ENCODE peak calls at places on chromosome 21, in four cellular contexts. H, E, Z and W are unnamed samples.
A peak's percentile ranks its signal among the peaks of the same experiment; 100 is the strongest.

GRCh38 chr21:46061063-46061462 is 36.8 kb upstream of the COL6A2 start:
- DNase-seq in Z (no peak), E (no peak), H (no peak), W (no peak)

GRCh38 chr21:20641251-20641650 is 357.0 kb upstream of the NCAM2 start:
- DNase-seq in Z (no peak), H (no peak), E (no peak), W (no peak)

GRCh38 chr21:28771790-28772501 is 220.7 kb downstream of the LTN1 start:
- DNase-seq in H (no peak), E (no peak), Z (peak; percentile 91), W (no peak)

GRCh38 chr21:35976481-35976880 is 83.8 kb downstream of the SETD4 start:
- DNase-seq in H (no peak), E (no peak), Z (no peak), W (no peak)

GRCh38 chr21:16308269-16308668 is 578.5 kb downstream of the USP25 start:
- DNase-seq in H (no peak), E (no peak), Z (peak; percentile 15), W (no peak)

GRCh38 chr21:15031790-15032357 is 32.9 kb downstream of the NRIP1 start:
- DNase-seq in E (no peak), Z (peak; percentile 68), H (no peak), W (no peak)

GRCh38 chr21:30251781-30252180 is 31.0 kb downstream of the KRTAP24-1 start:
- DNase-seq in H (no peak), Z (no peak), E (no peak), W (no peak)

GRCh38 chr21:26491663-26492062 is 81.4 kb downstream of the CYYR1 start:
- DNase-seq in Z (no peak), E (no peak), H (no peak), W (no peak)

GRCh38 chr21:36288651-36289243 is 31.2 kb upstream of the MORC3 start:
- DNase-seq in H (no peak), E (no peak), Z (peak; percentile 51), W (no peak)

GRCh38 chr21:15774590-15774989 is 44.8 kb downstream of the USP25 start:
- DNase-seq in E (no peak), Z (peak; percentile 70), H (no peak), W (no peak)

GRCh38 chr21:34199121-34199910 is 125.9 kb downstream of the MRPS6 start:
- DNase-seq in H (no peak), Z (no peak), E (no peak), W (no peak)

GRCh38 chr21:35503646-35504045 is 454.5 kb upstream of the RUNX1 start:
- DNase-seq in Z (peak; percentile 6), H (no peak), E (no peak), W (no peak)

GRCh38 chr21:29386803-29387202 is 88.1 kb downstream of the BACH1 start:
- DNase-seq in Z (no peak), E (no peak), H (no peak), W (no peak)

GRCh38 chr21:18782721-18783120 is 379.1 kb upstream of the TMPRSS15 start:
- DNase-seq in Z (no peak), E (no peak), H (no peak), W (no peak)

GRCh38 chr21:34679056-34679455 is 10.3 kb downstream of the CLIC6 start:
- DNase-seq in Z (no peak), H (no peak), E (no peak), W (no peak)

GRCh38 chr21:43918385-43918947 is 53.4 kb downstream of the AGPAT3 start:
- DNase-seq in E (no peak), H (no peak), Z (no peak), W (no peak)

GRCh38 chr21:35674895-35675470 is 385.3 kb downstream of the SETD4 start:
- DNase-seq in Z (peak; percentile 11), H (no peak), E (no peak), W (no peak)

GRCh38 chr21:39676054-39676771 is 63.5 kb downstream of the B3GALT5 start:
- DNase-seq in H (peak; percentile 31), Z (no peak), E (peak; percentile 45), W (no peak)

GRCh38 chr21:25420831-25421230 is 186.4 kb downstream of the MRPL39 start:
- DNase-seq in H (no peak), Z (no peak), E (no peak), W (no peak)

GRCh38 chr21:25424674-25425073 is 182.6 kb downstream of the MRPL39 start:
- DNase-seq in H (no peak), Z (no peak), E (no peak), W (no peak)

GRCh38 chr21:25424045-25424444 is 183.2 kb downstream of the MRPL39 start:
- DNase-seq in E (no peak), Z (no peak), H (no peak), W (no peak)

GRCh38 chr21:25421327-25422028 is 185.8 kb downstream of the MRPL39 start:
- DNase-seq in E (peak; percentile 14), Z (peak; percentile 68), H (peak; percentile 36), W (no peak)

DNA sequence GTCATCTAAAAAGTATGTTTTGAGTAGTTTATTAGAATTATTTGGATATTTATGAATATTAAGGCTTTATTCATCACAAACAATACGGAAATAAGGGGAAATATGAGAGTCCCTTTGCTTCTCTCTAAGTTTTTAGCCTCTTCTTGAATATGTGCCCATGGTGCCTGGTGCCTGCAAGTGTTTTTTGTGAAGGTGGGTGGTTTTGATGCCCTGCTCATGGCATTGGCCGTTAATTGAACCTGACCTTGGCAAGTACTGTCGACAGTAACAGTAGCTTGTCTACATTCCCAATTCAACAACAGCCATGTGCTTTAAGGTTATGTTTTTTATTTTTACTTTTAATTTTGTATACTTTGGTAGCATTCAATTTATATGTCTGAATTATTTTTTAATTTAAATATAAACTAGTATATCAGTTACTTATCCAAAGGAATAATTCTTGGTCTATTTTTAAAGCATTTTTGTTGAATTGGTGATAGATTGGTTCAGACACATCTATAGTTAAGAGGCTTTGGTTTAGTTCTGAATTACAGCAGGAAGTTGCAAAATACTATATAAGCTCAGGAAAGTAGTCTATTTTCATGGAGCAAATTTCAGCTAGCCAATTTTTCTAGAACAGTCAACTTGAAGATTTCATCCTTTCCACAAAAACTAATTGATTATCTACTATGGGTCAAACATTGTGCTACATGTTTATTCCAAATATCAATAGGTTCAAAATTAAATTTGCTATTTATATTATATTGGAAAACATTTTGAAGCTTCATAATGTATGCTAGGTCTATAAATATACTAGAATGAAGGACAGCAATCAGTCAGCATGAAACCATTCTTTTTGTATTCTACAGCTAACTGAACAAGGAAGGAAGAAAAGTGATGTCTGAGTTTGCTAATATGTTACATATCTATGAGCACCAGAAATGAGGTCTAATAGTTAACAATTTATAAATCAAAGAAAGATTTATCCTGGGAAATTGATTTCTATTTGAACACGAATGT is 184.4 kb downstream of the MRPL39 start:
- DNase-seq in Z (no peak), H (no peak), E (no peak), W (no peak)
- TF ChIP-seq POLR2A in Z (no peak), H (no peak), E (no peak), W (no peak)

DNA sequence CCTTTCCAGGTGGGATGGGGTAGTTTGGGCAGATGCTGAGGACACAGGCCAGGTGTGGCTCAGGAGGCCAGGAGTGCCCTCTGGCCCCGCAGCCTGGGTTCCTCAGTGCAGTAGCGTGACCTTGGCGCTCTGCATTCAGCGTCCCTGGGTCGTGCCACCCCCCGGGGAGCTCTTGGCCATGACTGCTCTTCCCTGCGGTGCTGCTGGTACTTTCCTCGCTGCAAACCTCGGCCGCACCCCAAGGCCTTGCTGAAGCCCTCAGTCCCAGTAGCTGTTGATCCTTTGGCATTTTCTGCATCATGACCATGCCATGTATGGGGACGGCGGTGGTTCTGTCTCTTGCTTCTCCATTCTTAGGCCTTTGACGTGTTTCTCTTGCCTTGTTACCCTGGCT is 13.8 kb downstream of the SLX9 start:
- DNase-seq in H (no peak), Z (no peak), E (no peak), W (no peak)
- H3K27ac ChIP-seq in H (no peak overlapping the region), Z (no peak overlapping the region), E (no peak overlapping the region), W (no peak overlapping the region)

GRCh38 chr21:37367758-37368535 is 1.4 kb downstream of the DYRK1A start:
- DNase-seq in H (peak; percentile 38), E (no peak), Z (peak; percentile 35), W (no peak)

GRCh38 chr21:37365657-37366487 is 701 bp upstream of the DYRK1A start:
- DNase-seq in Z (peak; percentile 45), E (peak; percentile 65), H (peak; percentile 76), W (no peak)

GRCh38 chr21:37364722-37365121 is 1.9 kb upstream of the DYRK1A start:
- DNase-seq in Z (no peak), H (no peak), E (no peak), W (no peak)

GRCh38 chr21:37367301-37367757 is 756 bp downstream of the DYRK1A start:
- DNase-seq in Z (no peak), H (peak; percentile 19), E (no peak), W (no peak)

DNA sequence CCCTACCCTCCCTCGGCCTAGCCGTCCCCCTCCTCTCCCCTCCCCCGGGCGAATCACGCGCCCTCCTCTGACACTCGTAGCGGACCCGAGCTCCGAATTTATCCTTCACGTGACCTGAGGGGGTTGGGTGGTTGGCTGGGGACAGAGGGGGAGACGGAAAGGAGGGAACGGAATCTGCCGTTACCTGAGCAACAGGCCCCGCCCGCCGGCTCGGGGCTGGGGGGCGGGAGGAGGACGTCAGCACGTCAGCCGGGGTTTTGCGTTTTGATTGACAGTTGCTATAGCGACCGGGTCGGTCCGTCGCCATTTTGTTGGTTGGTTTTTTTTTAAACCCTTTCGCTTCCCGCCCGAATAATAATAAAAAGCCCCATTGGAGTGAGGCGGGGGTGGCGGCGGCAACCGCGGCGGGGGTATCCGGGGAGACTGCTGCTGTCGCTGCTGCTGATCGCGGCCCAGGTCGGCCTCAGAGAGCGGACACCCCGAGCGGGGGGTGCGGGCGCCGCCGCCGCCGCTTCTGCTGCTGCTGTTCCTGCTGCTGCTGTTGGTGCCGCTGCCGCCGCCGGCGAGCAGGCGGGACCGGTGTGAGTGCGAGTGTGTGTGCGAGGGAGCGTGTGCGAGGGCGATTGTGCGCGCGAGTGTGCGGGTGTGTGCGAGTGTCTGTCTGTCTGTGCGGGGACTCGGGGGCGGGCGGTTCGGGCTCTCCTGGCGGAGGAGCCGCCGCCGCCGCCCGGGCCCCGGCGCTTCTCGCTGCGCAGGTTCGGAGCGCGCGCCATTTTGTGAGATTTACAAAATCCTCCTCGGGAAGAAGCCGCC is at the start of gene DYRK1A:
- DNase-seq in H (peak; percentile 99), Z (peak; percentile 99), E (peak; percentile 98), W (peak; percentile 97)
- TF ChIP-seq POLR2A in H (peak; percentile 92), Z (peak; percentile 86), E (peak; percentile 55), W (peak; percentile 83)

GRCh38 chr21:31902438-31902837 is 29.6 kb downstream of the HUNK start:
- DNase-seq in H (no peak), Z (no peak), E (no peak), W (no peak)

GRCh38 chr21:31898898-31899630 is 26.2 kb downstream of the HUNK start:
- DNase-seq in H (no peak), E (no peak), Z (no peak), W (no peak)

GRCh38 chr21:31900121-31900895 is 27.5 kb downstream of the HUNK start:
- DNase-seq in H (peak; percentile 75), Z (no peak), E (peak; percentile 16), W (no peak)

GRCh38 chr21:31903896-31904295 is 31.1 kb downstream of the HUNK start:
- DNase-seq in E (no peak), H (no peak), Z (no peak), W (no peak)

DNA sequence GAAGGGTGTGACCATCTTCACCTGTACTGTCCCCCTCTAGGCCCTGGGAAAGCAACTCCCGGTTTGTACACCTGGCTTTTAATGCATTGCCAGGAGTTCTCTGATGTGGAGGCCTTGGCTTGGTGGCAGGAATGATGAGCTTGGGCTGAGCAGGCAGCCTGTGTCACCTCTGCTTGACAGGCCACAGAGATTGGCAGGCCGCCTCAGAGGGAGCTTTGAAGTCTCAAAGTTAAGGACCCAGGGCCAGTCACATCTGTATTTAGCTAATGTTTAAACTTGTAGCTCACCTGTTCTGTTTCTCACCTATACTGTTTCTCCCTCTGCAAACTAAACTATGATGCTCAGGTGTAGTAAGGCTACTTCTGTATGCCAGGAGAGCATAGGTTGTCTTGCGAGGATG is 28.5 kb downstream of the HUNK start:
- DNase-seq in E (no peak), Z (no peak), H (no peak), W (no peak)
- H3K27ac ChIP-seq in E (no peak overlapping the region), Z (no peak overlapping the region), H (peak overlapping the region; percentile 82), W (no peak overlapping the region)